ENCODE peak calls at places on chromosomes 2 and 18, in seven cellular contexts. K, Y, R, W, P, M and D are unnamed samples.

GRCh38 chr2:161136696-161137324 is 23.4 kb upstream of the TANK start:
- DNase-seq in K (no peak), Y (peak), R (no peak), W (no peak), P (peak), M (no peak), D (no peak)

GRCh38 chr2:213923543-213923942 is 487.3 kb upstream of the VWC2L start:
- DNase-seq in K (no peak), Y (no peak), R (no peak), W (no peak), P (no peak), M (peak), D (no peak)

GRCh38 chr18:49019446-49020045 is 68.8 kb upstream of the SMAD7 start:
- DNase-seq in K (peak), Y (no peak), R (no peak), W (no peak), P (no peak), M (no peak), D (no peak)

GRCh38 chr2:28233070-28233718 is 159.5 kb upstream of the FOSL2 start:
- DNase-seq in K (no peak), Y (peak), R (peak), W (peak), P (peak), M (no peak), D (no peak)

GRCh38 chr2:104375206-104375605 is 478.7 kb upstream of the POU3F3 start:
- DNase-seq in K (no peak), Y (no peak), R (no peak), W (no peak), P (no peak), M (no peak), D (no peak)

GRCh38 chr2:13537771-13538349 is 821.1 kb downstream of the TRIB2 start:
- DNase-seq in K (no peak), Y (no peak), R (no peak), W (no peak), P (no peak), M (no peak), D (no peak)

GRCh38 chr18:23964282-23965238 is 50.0 kb upstream of the TTC39C start:
- DNase-seq in K (no peak), Y (no peak), R (no peak), W (no peak), P (no peak), M (no peak), D (peak)

GRCh38 chr18:63155169-63155852 is 164.3 kb downstream of the BCL2 start:
- DNase-seq in K (peak), Y (no peak), R (peak), W (peak), P (no peak), M (no peak), D (peak)

GRCh38 chr2:24837996-24838513 is 44.8 kb downstream of the CENPO start:
- DNase-seq in K (no peak), Y (no peak), R (no peak), W (no peak), P (no peak), M (no peak), D (no peak)

GRCh38 chr2:128789221-128789620 is 470.6 kb upstream of the HS6ST1 start:
- DNase-seq in K (no peak), Y (no peak), R (no peak), W (no peak), P (no peak), M (no peak), D (no peak)

GRCh38 chr2:161486111-161486510 is 70.0 kb downstream of the TBR1 start:
- DNase-seq in K (no peak), Y (no peak), R (no peak), W (no peak), P (peak), M (no peak), D (no peak)

GRCh38 chr2:127516031-127516430 is 10.3 kb downstream of the IWS1 start:
- DNase-seq in K (no peak), Y (peak), R (no peak), W (peak), P (no peak), M (no peak), D (no peak)

GRCh38 chr18:79939096-79939495 is 12.4 kb downstream of the SLC66A2 start:
- DNase-seq in K (no peak), Y (no peak), R (no peak), W (no peak), P (no peak), M (no peak), D (no peak)

GRCh38 chr2:949894-950626 is 589 bp upstream of the SNTG2 start:
- DNase-seq in K (no peak), Y (no peak), R (no peak), W (no peak), P (no peak), M (no peak), D (no peak)

GRCh38 chr2:205752924-205753323 is 70.6 kb downstream of the NRP2 start:
- DNase-seq in K (no peak), Y (no peak), R (no peak), W (no peak), P (no peak), M (no peak), D (no peak)

GRCh38 chr2:8539743-8540551 is 141.9 kb upstream of the ID2 start:
- DNase-seq in K (peak), Y (peak), R (no peak), W (no peak), P (no peak), M (no peak), D (peak)

GRCh38 chr2:25570161-25570840 is 103.1 kb downstream of the DTNB start:
- DNase-seq in K (no peak), Y (peak), R (no peak), W (no peak), P (no peak), M (no peak), D (no peak)

GRCh38 chr2:84701880-84702279 is 179.0 kb downstream of the TRABD2A start:
- DNase-seq in K (no peak), Y (peak), R (no peak), W (no peak), P (peak), M (no peak), D (no peak)

GRCh38 chr2:163157411-163157810 is 318.8 kb upstream of the KCNH7 start:
- DNase-seq in K (no peak), Y (peak), R (no peak), W (no peak), P (peak), M (no peak), D (no peak)

GRCh38 chr2:85873679-85874078 is 15.1 kb downstream of the ST3GAL5 start:
- DNase-seq in K (no peak), Y (no peak), R (no peak), W (no peak), P (no peak), M (no peak), D (no peak)

GRCh38 chr2:72024451-72025175 is 123.0 kb downstream of the CYP26B1 start:
- DNase-seq in K (peak), Y (no peak), R (no peak), W (no peak), P (no peak), M (peak), D (no peak)

GRCh38 chr2:7835693-7836680 is 845.9 kb upstream of the ID2 start:
- DNase-seq in K (no peak), Y (no peak), R (no peak), W (peak), P (no peak), M (no peak), D (no peak)